ENCODE peak calls at places on chromosomes 12 and 14, in ten cellular contexts. A is right lobe of liver, J is gastrocnemius medialis, O is breast epithelium, B is ovary, Z is lower leg skin, X is transverse colon, Y is adrenal gland, E is suprapubic skin, G is HepG2. D is an unnamed sample.

GRCh38 chr12:62660763-62661162 is 194.1 kb downstream of the MON2 start:
- DNase-seq in A (no peak), J (no peak), O (no peak), B (no peak), Z (no peak), X (no peak), Y (no peak), E (no peak), G (no peak), D (peak)

GRCh38 chr12:48445538-48445937 is 26.8 kb upstream of the ANP32D start:
- DNase-seq in A (no peak), J (no peak), O (no peak), B (no peak), Z (no peak), X (no peak), Y (no peak), E (no peak), G (no peak), D (no peak)

GRCh38 chr14:96508900-96509299 is 6.7 kb downstream of the PAPOLA start:
- DNase-seq in A (no peak), J (no peak), O (no peak), B (no peak), Z (no peak), X (no peak), Y (no peak), E (no peak), G (peak), D (no peak)

GRCh38 chr14:101588990-101589389 is 27.7 kb downstream of the DIO3 start:
- DNase-seq in A (no peak), J (no peak), O (no peak), B (no peak), Z (no peak), X (no peak), Y (peak), E (peak), G (peak), D (no peak)

GRCh38 chr12:5318874-5319273 is 113.0 kb upstream of the NTF3 start:
- DNase-seq in A (no peak), J (no peak), O (no peak), B (no peak), Z (no peak), X (peak), Y (peak), E (no peak), G (no peak), D (peak)

GRCh38 chr14:103539056-103539825 is 10.2 kb downstream of the TRMT61A start:
- DNase-seq in A (no peak), J (no peak), O (no peak), B (no peak), Z (no peak), X (no peak), Y (no peak), E (no peak), G (no peak), D (no peak)

GRCh38 chr12:124396544-124397398 is 101.9 kb downstream of the RFLNA start:
- DNase-seq in A (no peak), J (no peak), O (peak), B (no peak), Z (no peak), X (peak), Y (peak), E (no peak), G (no peak), D (no peak)

GRCh38 chr14:73365727-73366126 is 92.6 kb downstream of the NUMB start:
- DNase-seq in A (no peak), J (no peak), O (no peak), B (no peak), Z (no peak), X (no peak), Y (no peak), E (no peak), G (peak), D (no peak)

GRCh38 chr14:77303417-77304156 is 17.1 kb downstream of the POMT2 start:
- DNase-seq in A (no peak), J (peak), O (peak), B (no peak), Z (peak), X (no peak), Y (peak), E (no peak), G (peak), D (peak)

GRCh38 chr14:47442206-47442605 is 233.2 kb downstream of the MDGA2 start:
- DNase-seq in A (peak), J (no peak), O (no peak), B (no peak), Z (no peak), X (no peak), Y (no peak), E (no peak), G (peak), D (peak)

GRCh38 chr12:3204143-3204542 is 127.0 kb downstream of the TSPAN9 start:
- DNase-seq in A (no peak), J (no peak), O (no peak), B (no peak), Z (no peak), X (no peak), Y (no peak), E (no peak), G (no peak), D (no peak)

GRCh38 chr14:52067873-52068740 is 752 bp downstream of the NID2 start:
- DNase-seq in A (peak), J (no peak), O (no peak), B (peak), Z (no peak), X (peak), Y (no peak), E (no peak), G (no peak), D (no peak)

GRCh38 chr12:55931317-55931779 is 386 bp downstream of the DGKA start:
- DNase-seq in A (no peak), J (no peak), O (no peak), B (no peak), Z (no peak), X (peak), Y (no peak), E (no peak), G (no peak), D (no peak)

GRCh38 chr14:50469982-50470381 is 62.4 kb downstream of the MAP4K5 start:
- DNase-seq in A (no peak), J (no peak), O (no peak), B (no peak), Z (no peak), X (no peak), Y (no peak), E (no peak), G (no peak), D (no peak)

GRCh38 chr12:43988838-43989560 is 153.1 kb downstream of the TMEM117 start:
- DNase-seq in A (no peak), J (no peak), O (no peak), B (no peak), Z (no peak), X (no peak), Y (no peak), E (no peak), G (no peak), D (no peak)

GRCh38 chr14:28375295-28375694 is 391.3 kb upstream of the FOXG1 start:
- DNase-seq in A (no peak), J (no peak), O (no peak), B (no peak), Z (no peak), X (no peak), Y (peak), E (no peak), G (no peak), D (no peak)

GRCh38 chr12:78209851-78210493 is 379.3 kb downstream of the NAV3 start:
- DNase-seq in A (no peak), J (no peak), O (no peak), B (no peak), Z (no peak), X (no peak), Y (no peak), E (no peak), G (no peak), D (no peak)

GRCh38 chr14:60206837-60207533 is 41.8 kb upstream of the DHRS7 start:
- DNase-seq in A (no peak), J (no peak), O (no peak), B (no peak), Z (no peak), X (no peak), Y (no peak), E (no peak), G (no peak), D (no peak)

GRCh38 chr14:53766106-53766505 is 190.5 kb downstream of the BMP4 start:
- DNase-seq in A (no peak), J (no peak), O (no peak), B (no peak), Z (no peak), X (no peak), Y (no peak), E (no peak), G (peak), D (no peak)

GRCh38 chr12:9940370-9940769 is 8.2 kb upstream of the CLEC2A start:
- DNase-seq in A (no peak), J (no peak), O (no peak), B (no peak), Z (no peak), X (no peak), Y (no peak), E (no peak), G (no peak), D (no peak)

GRCh38 chr12:20549115-20549719 is 145.9 kb upstream of the SLCO1C1 start:
- DNase-seq in A (no peak), J (no peak), O (no peak), B (no peak), Z (no peak), X (peak), Y (no peak), E (no peak), G (peak), D (no peak)

GRCh38 chr12:27610380-27610779 is 85.9 kb upstream of the REP15 start:
- DNase-seq in A (no peak), J (no peak), O (peak), B (no peak), Z (peak), X (no peak), Y (no peak), E (no peak), G (no peak), D (no peak)

GRCh38 chr14:69999246-69999645 is 120.0 kb downstream of the SMOC1 start:
- DNase-seq in A (no peak), J (no peak), O (peak), B (no peak), Z (no peak), X (no peak), Y (no peak), E (no peak), G (no peak), D (peak)

GRCh38 chr14:42703501-42703900 is 1096.8 kb downstream of the LRFN5 start:
- DNase-seq in A (no peak), J (no peak), O (no peak), B (no peak), Z (no peak), X (no peak), Y (no peak), E (no peak), G (no peak), D (no peak)

GRCh38 chr12:4145990-4146859 is 127.3 kb upstream of the CCND2 start:
- DNase-seq in A (no peak), J (no peak), O (no peak), B (no peak), Z (no peak), X (no peak), Y (no peak), E (no peak), G (no peak), D (no peak)

GRCh38 chr14:68261092-68261842 is 441.7 kb downstream of the RAD51B start:
- DNase-seq in A (no peak), J (no peak), O (no peak), B (no peak), Z (no peak), X (no peak), Y (no peak), E (no peak), G (no peak), D (no peak)

GRCh38 chr14:73235531-73236155 is 1.7 kb upstream of the PAPLN start:
- DNase-seq in A (no peak), J (no peak), O (no peak), B (peak), Z (no peak), X (no peak), Y (peak), E (no peak), G (no peak), D (peak)

GRCh38 chr14:70905316-70905715 is 1.9 kb upstream of the PCNX1 start:
- DNase-seq in A (peak), J (no peak), O (no peak), B (peak), Z (no peak), X (peak), Y (peak), E (no peak), G (no peak), D (no peak)

GRCh38 chr12:12714276-12715001 is 2.7 kb upstream of the CDKN1B start:
- DNase-seq in A (peak), J (no peak), O (no peak), B (peak), Z (no peak), X (peak), Y (peak), E (no peak), G (no peak), D (no peak)
- TF ChIP-seq POLR2A in A (no peak), J (peak), O (no peak), B (peak), Z (no peak), X (peak), Y (peak), E (peak), G (no peak), D (no peak)

DNA sequence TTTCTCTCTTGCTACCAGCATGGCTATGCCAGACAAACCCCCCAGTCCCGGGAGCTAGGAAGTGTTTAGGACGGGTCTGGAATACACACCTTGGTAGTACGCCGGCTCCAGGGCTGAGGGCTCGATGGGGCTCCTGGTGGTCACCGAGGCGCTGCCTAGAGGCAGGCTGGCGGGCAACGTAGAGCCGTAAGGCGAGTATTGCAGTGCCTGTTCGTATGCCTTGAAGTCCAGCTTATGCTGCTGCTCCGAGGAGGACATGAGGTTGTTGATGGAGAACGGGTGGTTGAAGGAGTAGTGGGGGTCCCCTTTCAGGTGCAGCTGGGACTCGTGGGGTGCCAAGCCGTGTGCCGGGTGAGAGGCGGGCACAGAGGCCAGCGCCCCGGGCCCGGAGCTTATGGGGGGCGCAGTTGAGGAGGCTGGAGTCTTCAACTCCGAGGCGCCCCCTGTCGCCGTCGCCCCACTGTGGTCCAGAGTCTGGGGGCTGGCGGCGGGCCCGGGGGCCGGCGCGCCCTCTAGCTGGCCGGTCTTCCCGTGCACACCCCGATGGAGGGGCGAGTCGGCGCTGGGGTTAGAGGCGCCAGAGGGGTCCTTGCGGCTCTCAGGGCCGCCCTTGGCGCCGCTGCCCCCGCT is 3.6 kb downstream of the FOXA1 start:
- DNase-seq in A (peak), J (no peak), O (no peak), B (no peak), Z (no peak), X (peak), Y (no peak), E (no peak), G (no peak), D (no peak)
- TF ChIP-seq POLR2A in A (no peak), J (no peak), O (no peak), B (no peak), Z (no peak), X (no peak), Y (no peak), E (no peak), G (no peak), D (no peak)

GRCh38 chr14:90720336-90720735 is 95.9 kb downstream of the TTC7B start:
- DNase-seq in A (no peak), J (no peak), O (no peak), B (no peak), Z (no peak), X (no peak), Y (no peak), E (no peak), G (no peak), D (no peak)
- TF ChIP-seq POLR2A in A (no peak), J (no peak), O (no peak), B (no peak), Z (no peak), X (no peak), Y (no peak), E (no peak), G (no peak), D (no peak)

DNA sequence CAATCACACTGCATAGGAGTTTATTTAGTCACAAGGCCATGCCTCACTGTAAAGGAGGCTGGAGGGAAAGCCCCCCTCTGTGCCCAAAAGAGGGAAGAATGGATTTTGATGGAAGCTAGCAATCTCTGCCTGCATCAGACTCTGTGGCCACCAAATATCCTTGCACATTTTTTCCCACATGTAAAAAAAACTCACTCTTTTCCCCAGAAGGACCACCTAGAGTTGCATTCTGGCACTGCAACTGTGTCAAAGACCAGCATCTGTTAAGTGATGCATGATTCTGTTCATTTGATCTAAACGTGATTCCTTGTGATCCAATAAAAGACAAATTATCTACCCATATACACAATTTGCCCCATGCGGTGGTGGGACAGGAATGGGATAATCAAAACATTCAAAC is 8.0 kb downstream of the RHOJ start:
- DNase-seq in A (no peak), J (no peak), O (no peak), B (no peak), Z (no peak), X (no peak), Y (no peak), E (no peak), G (no peak), D (no peak)
- TF ChIP-seq POLR2A in A (no peak), J (no peak), O (no peak), B (no peak), Z (no peak), X (no peak), Y (no peak), E (no peak), G (no peak), D (no peak)

DNA sequence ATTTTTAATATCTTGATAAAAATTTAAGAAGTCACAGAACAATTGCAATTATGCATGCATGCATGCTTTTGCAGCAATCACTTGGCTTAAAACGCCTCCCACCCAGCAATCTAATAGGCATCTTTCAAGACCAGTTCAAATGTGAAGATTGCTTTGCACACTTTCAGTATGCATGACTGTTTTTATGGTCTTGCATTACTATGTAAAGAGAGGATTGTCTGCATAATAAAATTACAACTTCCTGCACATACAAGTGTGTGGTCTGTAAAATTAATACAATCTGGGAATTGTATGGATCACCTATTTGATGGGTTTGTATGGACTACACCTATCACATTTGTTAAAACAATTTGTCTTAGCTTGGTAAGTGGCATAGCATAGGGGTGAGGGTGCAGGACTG is 48.7 kb downstream of the E2F7 start:
- DNase-seq in A (no peak), J (no peak), O (no peak), B (no peak), Z (no peak), X (no peak), Y (no peak), E (no peak), G (no peak), D (no peak)
- TF ChIP-seq POLR2A in A (no peak), J (no peak), O (no peak), B (no peak), Z (no peak), X (no peak), Y (no peak), E (no peak), G (no peak), D (no peak)

GRCh38 chr12:93847517-93848452 is 170.6 kb downstream of the CRADD start:
- DNase-seq in A (no peak), J (no peak), O (no peak), B (no peak), Z (no peak), X (no peak), Y (no peak), E (no peak), G (no peak), D (no peak)

GRCh38 chr12:93848453-93849120 is 171.4 kb downstream of the CRADD start:
- DNase-seq in A (no peak), J (no peak), O (no peak), B (no peak), Z (no peak), X (peak), Y (peak), E (no peak), G (no peak), D (no peak)

GRCh38 chr12:93849946-93850345 is 172.8 kb downstream of the CRADD start:
- DNase-seq in A (no peak), J (no peak), O (no peak), B (no peak), Z (no peak), X (no peak), Y (no peak), E (no peak), G (no peak), D (no peak)

GRCh38 chr12:93844385-93844784 is 167.2 kb downstream of the CRADD start:
- DNase-seq in A (peak), J (no peak), O (no peak), B (no peak), Z (no peak), X (no peak), Y (no peak), E (no peak), G (no peak), D (no peak)

GRCh38 chr12:93846936-93847516 is 169.9 kb downstream of the CRADD start:
- DNase-seq in A (no peak), J (no peak), O (no peak), B (no peak), Z (no peak), X (no peak), Y (no peak), E (no peak), G (no peak), D (no peak)
- TF ChIP-seq POLR2A in A (no peak), J (no peak), O (no peak), B (no peak), Z (no peak), X (no peak), Y (no peak), E (no peak), G (no peak), D (no peak)

DNA sequence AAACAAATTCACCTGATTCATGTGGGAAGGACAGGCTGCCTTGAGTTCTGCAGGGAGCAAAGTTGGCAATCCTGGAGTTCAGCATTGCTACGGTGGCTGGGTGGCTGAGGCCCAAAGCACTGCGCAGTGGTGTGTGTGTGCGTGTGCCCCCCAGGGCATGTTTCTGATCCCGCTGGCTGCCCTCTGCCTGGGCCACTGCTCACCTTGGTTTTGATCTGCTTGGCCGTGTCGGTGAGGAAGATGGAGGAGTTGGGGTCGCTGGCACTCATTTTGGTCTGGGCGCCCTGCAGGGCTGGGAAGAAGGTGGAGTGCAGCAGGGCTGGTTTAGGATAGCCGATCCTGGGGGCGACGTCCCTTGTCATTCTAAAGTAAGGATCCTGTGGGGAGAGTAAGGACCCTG is 19.1 kb downstream of the SLC25A47 start:
- DNase-seq in A (no peak), J (no peak), O (no peak), B (no peak), Z (no peak), X (no peak), Y (peak), E (no peak), G (no peak), D (no peak)
- TF ChIP-seq POLR2A in A (no peak), J (no peak), O (no peak), B (no peak), Z (no peak), X (no peak), Y (no peak), E (no peak), G (no peak), D (no peak)

DNA sequence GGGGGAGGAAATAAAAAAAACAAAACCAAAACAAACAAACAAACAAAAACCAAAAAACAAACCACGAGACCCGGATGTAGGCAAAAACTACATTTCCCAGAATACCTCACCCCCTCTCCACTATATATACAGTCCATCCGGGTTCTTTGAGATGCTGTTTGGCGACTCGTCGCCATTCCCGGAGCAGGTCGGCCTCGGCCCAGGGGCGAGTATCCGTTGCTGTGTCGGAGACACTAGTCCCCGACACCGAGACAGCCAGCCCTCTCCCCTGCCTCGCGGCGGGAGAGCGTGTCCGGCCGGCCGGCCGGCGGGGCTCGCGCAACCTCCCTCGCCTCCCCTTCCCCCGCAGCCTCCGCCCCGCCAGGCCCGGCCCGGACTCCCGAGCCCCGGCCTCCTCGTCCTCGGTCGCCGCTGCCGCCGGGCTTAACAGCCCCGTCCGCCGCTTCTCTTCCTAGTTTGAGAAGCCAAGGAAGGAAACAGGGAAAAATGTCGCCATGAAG is at the start of gene RNF10:
- DNase-seq in A (peak), J (peak), O (peak), B (peak), Z (peak), X (peak), Y (peak), E (peak), G (peak), D (peak)
- TF ChIP-seq POLR2A in A (peak), J (peak), O (peak), B (peak), Z (no peak), X (peak), Y (peak), E (peak), G (peak), D (peak)